ENCODE peak calls at places on chromosome 18, in ten cellular contexts. D, S, E, B, M, T, F, O, H and P are unnamed samples.

GRCh38 chr18:24016643-24017042 is 2.1 kb downstream of the TTC39C start:
- DNase-seq in O (no peak), E (no peak), H (no peak), B (no peak), M (no peak), S (no peak), D (no peak), F (no peak), T (no peak), P (peak; percentile 4)

GRCh38 chr18:62717850-62718229 is 2.5 kb downstream of the PHLPP1 start:
- DNase-seq in E (no peak), H (no peak), T (no peak), D (no peak), F (no peak), S (no peak), M (no peak), O (peak; percentile 44), B (no peak), P (peak; percentile 59)

GRCh38 chr18:55706893-55707292 is 118.9 kb upstream of the TCF4 start:
- DNase-seq in T (peak; percentile 90), F (no peak), D (no peak), B (no peak), M (no peak), O (peak; percentile 29), S (no peak), E (peak; percentile 14), H (no peak), P (peak; percentile 67)

GRCh38 chr18:68660355-68661183 is 54.3 kb downstream of the TMX3 start:
- DNase-seq in H (no peak), O (peak; percentile 80), B (no peak), S (no peak), F (no peak), M (no peak), E (peak; percentile 22), T (peak; percentile 43), D (no peak), P (peak; percentile 60)

GRCh38 chr18:12059334-12060181 is 34.1 kb upstream of the ANKRD62 start:
- DNase-seq in D (no peak), O (no peak), S (no peak), B (no peak), T (no peak), H (no peak), F (no peak), E (no peak), M (no peak), P (no peak)

GRCh38 chr18:60676807-60677206 is 304.2 kb upstream of the MC4R start:
- DNase-seq in H (no peak), B (no peak), D (no peak), O (no peak), S (no peak), F (no peak), T (no peak), M (peak; percentile 64), E (no peak), P (no peak)

GRCh38 chr18:50947899-50948298 is 19.9 kb upstream of the ELAC1 start:
- DNase-seq in E (no peak), M (no peak), D (no peak), O (peak; percentile 42), F (no peak), T (peak; percentile 23), B (no peak), H (no peak), S (no peak), P (peak; percentile 33)

GRCh38 chr18:27604583-27604982 is 419.5 kb upstream of the CHST9 start:
- DNase-seq in E (no peak), T (peak; percentile 13), F (no peak), S (no peak), O (no peak), D (no peak), B (peak; percentile 17), H (no peak), M (no peak), P (peak; percentile 37)

GRCh38 chr18:72697706-72698105 is 153.6 kb upstream of the CBLN2 start:
- DNase-seq in S (no peak), F (no peak), T (no peak), H (no peak), E (no peak), M (no peak), D (no peak), O (no peak), B (no peak), P (no peak)

GRCh38 chr18:72704202-72704601 is 160.1 kb upstream of the CBLN2 start:
- DNase-seq in M (no peak), F (no peak), E (no peak), H (no peak), T (no peak), D (no peak), S (no peak), O (no peak), B (no peak), P (no peak)

DNA sequence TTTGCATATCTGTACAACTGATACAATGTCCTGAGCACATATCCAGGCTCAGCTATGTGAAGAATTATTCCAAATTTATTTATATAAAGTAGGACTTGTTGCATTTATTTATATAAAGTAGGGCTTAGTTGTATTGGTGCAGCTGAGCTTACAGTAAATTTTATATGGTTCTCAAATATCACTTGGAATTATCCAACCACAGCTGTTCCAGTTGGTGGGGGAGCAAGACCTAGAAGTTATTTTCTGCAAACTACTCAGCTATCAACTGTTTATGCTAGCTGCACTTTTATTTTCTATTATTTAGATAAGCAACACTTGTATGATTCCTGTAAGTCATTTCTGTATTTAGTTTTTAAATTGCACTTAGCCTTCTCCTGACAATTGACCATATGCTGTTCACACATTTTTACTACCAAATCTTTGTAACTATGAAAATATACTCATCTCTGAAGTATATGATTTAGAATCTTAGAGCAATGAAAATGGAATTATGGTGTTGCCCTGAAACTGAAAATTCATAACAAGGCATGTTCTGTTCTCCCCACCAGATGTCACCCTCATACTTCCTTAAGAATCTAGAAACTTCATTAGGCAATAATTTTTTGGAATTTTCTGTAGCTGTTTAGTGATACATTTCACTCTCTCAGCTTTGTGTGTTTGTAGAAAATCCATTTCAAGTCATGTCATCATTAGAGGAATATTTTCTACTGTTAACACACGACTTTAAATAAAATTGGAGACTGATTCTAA is 157.0 kb upstream of the CBLN2 start:
- DNase-seq in T (no peak), H (no peak), E (no peak), M (no peak), B (no peak), D (no peak), F (no peak), S (no peak), O (peak; percentile 9), P (peak; percentile 38)
- TF ChIP-seq CTCF in T (peak; percentile 80), H (peak; percentile 56), E (no peak), M (peak; percentile 68), B (peak; percentile 54), D (peak; percentile 46), F (no peak), S (peak; percentile 38), O (no peak), P (peak; percentile 48)

GRCh38 chr18:76568726-76569125 is 73.7 kb upstream of the ZNF516 start:
- DNase-seq in H (no peak), F (no peak), O (no peak), M (no peak), B (no peak), T (no peak), S (no peak), E (no peak), D (no peak), P (no peak)

GRCh38 chr18:76571689-76572088 is 76.6 kb upstream of the ZNF516 start:
- DNase-seq in O (no peak), F (no peak), T (no peak), M (no peak), B (no peak), E (no peak), S (no peak), D (no peak), H (no peak), P (no peak)

GRCh38 chr18:76569644-76570415 is 74.8 kb upstream of the ZNF516 start:
- DNase-seq in O (no peak), B (no peak), H (no peak), S (no peak), M (no peak), E (no peak), D (no peak), F (no peak), T (no peak), P (no peak)

GRCh38 chr18:76573325-76574025 is 78.4 kb upstream of the ZNF516 start:
- DNase-seq in H (no peak), D (no peak), S (no peak), O (peak; percentile 57), F (no peak), E (no peak), M (no peak), T (peak; percentile 60), B (no peak), P (peak; percentile 42)

GRCh38 chr18:76572517-76573247 is 77.6 kb upstream of the ZNF516 start:
- DNase-seq in F (no peak), E (no peak), M (no peak), B (no peak), S (no peak), T (no peak), H (no peak), O (no peak), D (no peak), P (no peak)
- TF ChIP-seq CTCF in F (no peak), E (no peak), M (no peak), B (no peak), S (no peak), T (no peak), H (no peak), O (no peak), D (peak; percentile 14), P (no peak)

GRCh38 chr18:32072321-32072720 is 19.4 kb upstream of the RNF138 start:
- DNase-seq in M (no peak), D (no peak), S (no peak), E (no peak), T (no peak), H (no peak), F (no peak), B (no peak), O (no peak), P (no peak)
- TF ChIP-seq CTCF in M (peak; percentile 44), D (peak; percentile 38), S (peak; percentile 32), E (peak; percentile 12), T (peak; percentile 66), H (peak; percentile 48), F (no peak), B (peak; percentile 59), O (peak; percentile 16), P (peak; percentile 43)

GRCh38 chr18:4960578-4960977 is 236.5 kb downstream of the AKAIN1 start:
- DNase-seq in M (no peak), O (no peak), E (no peak), D (no peak), T (no peak), S (no peak), F (no peak), B (no peak), H (no peak), P (no peak)
- TF ChIP-seq CTCF in M (no peak), O (no peak), E (no peak), D (no peak), T (no peak), S (no peak), F (no peak), B (no peak), H (no peak), P (no peak)

GRCh38 chr18:64409511-64409910 is 260.6 kb upstream of the LINC00305 start:
- DNase-seq in F (no peak), B (peak; percentile 22), D (no peak), T (no peak), M (no peak), E (no peak), H (no peak), S (no peak), O (peak; percentile 5), P (peak; percentile 16)
- TF ChIP-seq CTCF in F (no peak), B (peak; percentile 27), D (peak; percentile 42), T (peak; percentile 55), M (peak; percentile 75), E (no peak), H (peak; percentile 40), S (peak; percentile 14), O (no peak), P (peak; percentile 43)

GRCh38 chr18:31680836-31681568 is 3.4 kb downstream of the B4GALT6 start:
- DNase-seq in T (no peak), O (no peak), M (no peak), B (no peak), F (no peak), E (no peak), S (no peak), D (no peak), H (no peak), P (peak; percentile 5)
- TF ChIP-seq CTCF in T (no peak), O (no peak), M (peak; percentile 64), B (no peak), F (no peak), E (no peak), S (peak; percentile 33), D (peak; percentile 24), H (peak; percentile 32), P (no peak)